ENCODE peak calls at places on chromosomes 7 and 10, in eight cellular contexts. E is heart left ventricle; B is fibroblast of lung; O is HTR-8/SVneo; F is CD8-positive, alpha-beta T cell; A is type B pancreatic cell; V is GM23338; K is AG09309. Y is an unnamed sample.
A peak's percentile ranks its signal among the peaks of the same experiment; 100 is the strongest.

GRCh38 chr7:150449206-150449956 is 1.0 kb upstream of the GIMAP8 start:
- DNase-seq in E (no peak), B (no peak), O (no peak), F (no peak), A (no peak), V (no peak), K (no peak), Y (no peak)

GRCh38 chr7:141700848-141701371 is 1.1 kb downstream of the DENND11 start:
- DNase-seq in E (no peak), B (no peak), O (no peak), F (no peak), A (no peak), V (peak; percentile 65), K (no peak), Y (no peak)

GRCh38 chr10:113052076-113052830 is 102.2 kb downstream of the TCF7L2 start:
- DNase-seq in E (no peak), B (no peak), O (no peak), F (no peak), A (no peak), V (no peak), K (no peak), Y (no peak)

GRCh38 chr10:92972066-92972870 is 88.3 kb upstream of the CYP26C1 start:
- DNase-seq in E (no peak), B (peak; percentile 87), O (peak; percentile 61), F (no peak), A (no peak), V (no peak), K (peak; percentile 62), Y (no peak)

GRCh38 chr7:29287366-29287765 is 92.8 kb downstream of the CHN2 start:
- DNase-seq in E (no peak), B (peak; percentile 95), O (peak; percentile 26), F (no peak), A (no peak), V (no peak), K (no peak), Y (no peak)

GRCh38 chr10:112246-112645 is 23.0 kb upstream of the ZMYND11 start:
- DNase-seq in E (no peak), B (peak; percentile 35), O (peak; percentile 10), F (no peak), A (no peak), V (no peak), K (no peak), Y (no peak)

GRCh38 chr7:3082386-3082785 is 38.7 kb upstream of the CARD11 start:
- DNase-seq in E (no peak), B (no peak), O (no peak), F (no peak), A (no peak), V (no peak), K (no peak), Y (no peak)

GRCh38 chr10:74932648-74933047 is 106.2 kb downstream of the KAT6B start:
- DNase-seq in E (peak; percentile 83), B (no peak), O (no peak), F (no peak), A (no peak), V (no peak), K (no peak), Y (no peak)

GRCh38 chr7:156067156-156067555 is 254.9 kb upstream of the SHH start:
- DNase-seq in E (no peak), B (no peak), O (no peak), F (no peak), A (no peak), V (no peak), K (no peak), Y (no peak)

GRCh38 chr7:66145404-66145843 is 30.8 kb downstream of the CRCP start:
- DNase-seq in E (peak; percentile 83), B (no peak), O (no peak), F (no peak), A (no peak), V (no peak), K (no peak), Y (no peak)

GRCh38 chr10:91974960-91975359 is 51.4 kb downstream of the BTAF1 start:
- DNase-seq in E (no peak), B (peak; percentile 81), O (no peak), F (no peak), A (no peak), V (no peak), K (peak; percentile 5), Y (no peak)